ENCODE peak calls at places on chromosomes 2 and 18, in five cellular contexts. One of them, this sample, is unnamed.

GRCh38 chr2:1136071-1136470 is 185.4 kb downstream of the SNTG2 start:
- DNase-seq in mucosa of gallbladder: no peak
- DNase-seq in ACHN: peak; percentile 22
- DNase-seq in activated T-helper 1 cell treated with anti-CD3 and anti-CD28 coated beads, Interleukin-2, amount 50 U/mL, for 16 hours: no peak
- DNase-seq in left ventricle myocardium inferior: no peak
- DNase-seq in this sample: no peak

GRCh38 chr2:42367835-42368234 is 6.8 kb upstream of the COX7A2L start:
- DNase-seq in mucosa of gallbladder: no peak
- DNase-seq in ACHN: no peak
- DNase-seq in activated T-helper 1 cell treated with anti-CD3 and anti-CD28 coated beads, Interleukin-2, amount 50 U/mL, for 16 hours: no peak
- DNase-seq in left ventricle myocardium inferior: no peak
- DNase-seq in this sample: no peak

GRCh38 chr2:202108345-202108744 is 35.3 kb downstream of the KIAA2012 start:
- DNase-seq in mucosa of gallbladder: no peak
- DNase-seq in ACHN: no peak
- DNase-seq in activated T-helper 1 cell treated with anti-CD3 and anti-CD28 coated beads, Interleukin-2, amount 50 U/mL, for 16 hours: no peak
- DNase-seq in left ventricle myocardium inferior: no peak
- DNase-seq in this sample: no peak

GRCh38 chr2:105393373-105394055 is 5.3 kb downstream of the FHL2 start:
- DNase-seq in mucosa of gallbladder: no peak
- DNase-seq in ACHN: no peak
- DNase-seq in activated T-helper 1 cell treated with anti-CD3 and anti-CD28 coated beads, Interleukin-2, amount 50 U/mL, for 16 hours: no peak
- DNase-seq in left ventricle myocardium inferior: peak; percentile 53
- DNase-seq in this sample: no peak

GRCh38 chr2:218149865-218150264 is 16.9 kb downstream of the CXCR1 start:
- DNase-seq in mucosa of gallbladder: no peak
- DNase-seq in ACHN: no peak
- DNase-seq in activated T-helper 1 cell treated with anti-CD3 and anti-CD28 coated beads, Interleukin-2, amount 50 U/mL, for 16 hours: no peak
- DNase-seq in left ventricle myocardium inferior: no peak
- DNase-seq in this sample: no peak

GRCh38 chr2:151040036-151040435 is 221.6 kb downstream of the RBM43 start:
- DNase-seq in mucosa of gallbladder: no peak
- DNase-seq in ACHN: no peak
- DNase-seq in activated T-helper 1 cell treated with anti-CD3 and anti-CD28 coated beads, Interleukin-2, amount 50 U/mL, for 16 hours: no peak
- DNase-seq in left ventricle myocardium inferior: no peak
- DNase-seq in this sample: no peak

GRCh38 chr2:9768388-9768787 is 74.9 kb upstream of the TAF1B start:
- DNase-seq in mucosa of gallbladder: no peak
- DNase-seq in ACHN: no peak
- DNase-seq in activated T-helper 1 cell treated with anti-CD3 and anti-CD28 coated beads, Interleukin-2, amount 50 U/mL, for 16 hours: no peak
- DNase-seq in left ventricle myocardium inferior: no peak
- DNase-seq in this sample: no peak

GRCh38 chr2:165305391-165306096 is 66.3 kb downstream of the SCN2A start:
- DNase-seq in mucosa of gallbladder: no peak
- DNase-seq in ACHN: no peak
- DNase-seq in activated T-helper 1 cell treated with anti-CD3 and anti-CD28 coated beads, Interleukin-2, amount 50 U/mL, for 16 hours: no peak
- DNase-seq in left ventricle myocardium inferior: no peak
- DNase-seq in this sample: no peak

GRCh38 chr2:193112986-193113385 is 918.3 kb upstream of the TMEFF2 start:
- DNase-seq in mucosa of gallbladder: no peak
- DNase-seq in ACHN: no peak
- DNase-seq in activated T-helper 1 cell treated with anti-CD3 and anti-CD28 coated beads, Interleukin-2, amount 50 U/mL, for 16 hours: no peak
- DNase-seq in left ventricle myocardium inferior: no peak
- DNase-seq in this sample: no peak

GRCh38 chr2:112709703-112710102 is 11.1 kb upstream of the NT5DC4 start:
- DNase-seq in mucosa of gallbladder: no peak
- DNase-seq in ACHN: no peak
- DNase-seq in activated T-helper 1 cell treated with anti-CD3 and anti-CD28 coated beads, Interleukin-2, amount 50 U/mL, for 16 hours: no peak
- DNase-seq in left ventricle myocardium inferior: no peak
- DNase-seq in this sample: no peak

GRCh38 chr2:196336715-196337617 is 165.6 kb upstream of the STK17B start:
- DNase-seq in mucosa of gallbladder: no peak
- DNase-seq in ACHN: peak; percentile 22
- DNase-seq in activated T-helper 1 cell treated with anti-CD3 and anti-CD28 coated beads, Interleukin-2, amount 50 U/mL, for 16 hours: no peak
- DNase-seq in left ventricle myocardium inferior: no peak
- DNase-seq in this sample: no peak

GRCh38 chr2:120953066-120953760 is 217.5 kb downstream of the GLI2 start:
- DNase-seq in mucosa of gallbladder: no peak
- DNase-seq in ACHN: no peak
- DNase-seq in activated T-helper 1 cell treated with anti-CD3 and anti-CD28 coated beads, Interleukin-2, amount 50 U/mL, for 16 hours: no peak
- DNase-seq in left ventricle myocardium inferior: no peak
- DNase-seq in this sample: no peak

GRCh38 chr2:11753452-11753885 is 7.0 kb downstream of the LPIN1 start:
- DNase-seq in mucosa of gallbladder: peak; percentile 80
- DNase-seq in ACHN: no peak
- DNase-seq in activated T-helper 1 cell treated with anti-CD3 and anti-CD28 coated beads, Interleukin-2, amount 50 U/mL, for 16 hours: no peak
- DNase-seq in left ventricle myocardium inferior: no peak
- DNase-seq in this sample: no peak

GRCh38 chr2:128789221-128789620 is 470.6 kb upstream of the HS6ST1 start:
- DNase-seq in mucosa of gallbladder: no peak
- DNase-seq in ACHN: no peak
- DNase-seq in activated T-helper 1 cell treated with anti-CD3 and anti-CD28 coated beads, Interleukin-2, amount 50 U/mL, for 16 hours: no peak
- DNase-seq in left ventricle myocardium inferior: no peak
- DNase-seq in this sample: no peak

GRCh38 chr18:7169601-7170000 is 52.0 kb upstream of the LAMA1 start:
- DNase-seq in mucosa of gallbladder: no peak
- DNase-seq in ACHN: no peak
- DNase-seq in activated T-helper 1 cell treated with anti-CD3 and anti-CD28 coated beads, Interleukin-2, amount 50 U/mL, for 16 hours: no peak
- DNase-seq in left ventricle myocardium inferior: no peak
- DNase-seq in this sample: no peak

GRCh38 chr2:223247136-223247535 is 195.1 kb downstream of the KCNE4 start:
- DNase-seq in mucosa of gallbladder: no peak
- DNase-seq in ACHN: peak; percentile 40
- DNase-seq in activated T-helper 1 cell treated with anti-CD3 and anti-CD28 coated beads, Interleukin-2, amount 50 U/mL, for 16 hours: no peak
- DNase-seq in left ventricle myocardium inferior: no peak
- DNase-seq in this sample: no peak

GRCh38 chr2:188391354-188391753 is 99.7 kb downstream of the GULP1 start:
- DNase-seq in mucosa of gallbladder: no peak
- DNase-seq in ACHN: no peak
- DNase-seq in activated T-helper 1 cell treated with anti-CD3 and anti-CD28 coated beads, Interleukin-2, amount 50 U/mL, for 16 hours: no peak
- DNase-seq in left ventricle myocardium inferior: no peak
- DNase-seq in this sample: no peak

GRCh38 chr18:34637094-34637801 is 72.8 kb upstream of the DTNA start:
- DNase-seq in mucosa of gallbladder: no peak
- DNase-seq in ACHN: no peak
- DNase-seq in activated T-helper 1 cell treated with anti-CD3 and anti-CD28 coated beads, Interleukin-2, amount 50 U/mL, for 16 hours: no peak
- DNase-seq in left ventricle myocardium inferior: no peak
- DNase-seq in this sample: no peak

GRCh38 chr2:150141241-150142001 is 346.0 kb downstream of the RND3 start:
- DNase-seq in mucosa of gallbladder: no peak
- DNase-seq in ACHN: no peak
- DNase-seq in activated T-helper 1 cell treated with anti-CD3 and anti-CD28 coated beads, Interleukin-2, amount 50 U/mL, for 16 hours: no peak
- DNase-seq in left ventricle myocardium inferior: no peak
- DNase-seq in this sample: no peak

GRCh38 chr2:26569216-26570082 is 71.7 kb downstream of the CIB4 start:
- DNase-seq in mucosa of gallbladder: no peak
- DNase-seq in ACHN: no peak
- DNase-seq in activated T-helper 1 cell treated with anti-CD3 and anti-CD28 coated beads, Interleukin-2, amount 50 U/mL, for 16 hours: no peak
- DNase-seq in left ventricle myocardium inferior: no peak
- DNase-seq in this sample: peak; percentile 23

GRCh38 chr2:79040967-79041582 is 15.6 kb downstream of the REG3G start:
- DNase-seq in mucosa of gallbladder: no peak
- DNase-seq in ACHN: peak; percentile 30
- DNase-seq in activated T-helper 1 cell treated with anti-CD3 and anti-CD28 coated beads, Interleukin-2, amount 50 U/mL, for 16 hours: no peak
- DNase-seq in left ventricle myocardium inferior: no peak
- DNase-seq in this sample: no peak

GRCh38 chr2:61288070-61288841 is 126.3 kb downstream of the C2orf74 start:
- DNase-seq in mucosa of gallbladder: no peak
- DNase-seq in ACHN: no peak
- DNase-seq in activated T-helper 1 cell treated with anti-CD3 and anti-CD28 coated beads, Interleukin-2, amount 50 U/mL, for 16 hours: no peak
- DNase-seq in left ventricle myocardium inferior: no peak
- DNase-seq in this sample: no peak

GRCh38 chr2:203225423-203226039 is 13.3 kb upstream of the CYP20A1 start:
- DNase-seq in mucosa of gallbladder: no peak
- DNase-seq in ACHN: peak; percentile 52
- DNase-seq in activated T-helper 1 cell treated with anti-CD3 and anti-CD28 coated beads, Interleukin-2, amount 50 U/mL, for 16 hours: no peak
- DNase-seq in left ventricle myocardium inferior: no peak
- DNase-seq in this sample: no peak

GRCh38 chr18:49645836-49646235 is 84.0 kb downstream of the LIPG start:
- DNase-seq in mucosa of gallbladder: no peak
- DNase-seq in ACHN: no peak
- DNase-seq in activated T-helper 1 cell treated with anti-CD3 and anti-CD28 coated beads, Interleukin-2, amount 50 U/mL, for 16 hours: no peak
- DNase-seq in left ventricle myocardium inferior: peak; percentile 71
- DNase-seq in this sample: peak; percentile 82

GRCh38 chr2:1670636-1671035 is 73.7 kb downstream of the PXDN start:
- DNase-seq in mucosa of gallbladder: no peak
- DNase-seq in ACHN: no peak
- DNase-seq in activated T-helper 1 cell treated with anti-CD3 and anti-CD28 coated beads, Interleukin-2, amount 50 U/mL, for 16 hours: no peak
- DNase-seq in left ventricle myocardium inferior: no peak
- DNase-seq in this sample: no peak

GRCh38 chr2:181680055-181680936 is at the start of gene NEUROD1:
- DNase-seq in mucosa of gallbladder: no peak
- DNase-seq in ACHN: peak; percentile 28
- DNase-seq in activated T-helper 1 cell treated with anti-CD3 and anti-CD28 coated beads, Interleukin-2, amount 50 U/mL, for 16 hours: no peak
- DNase-seq in left ventricle myocardium inferior: no peak
- DNase-seq in this sample: no peak